ENCODE peak calls at places on chromosomes 5 and 9, in ten cellular contexts. S is EL, R is NCI-H345, B is midbrain, A is lung microvascular endothelial cell, L is substantia nigra, I is AG08396, O is iPS-NIHi11, Y is AG09309, V is NCI-H1694 treated with DMSO at 0.1 percent for 48 hours. Q is an unnamed sample.

GRCh38 chr9:109331353-109331752 is 10.5 kb upstream of the EPB41L4B start:
- DNase-seq in A (no peak), V (no peak), B (peak; percentile 66), O (no peak), Y (no peak), I (no peak), R (no peak), L (peak; percentile 40), S (peak; percentile 37), Q (no peak)

GRCh38 chr9:138009456-138010273 is 132.1 kb downstream of the CACNA1B start:
- DNase-seq in V (no peak), R (no peak), O (no peak), L (no peak), S (no peak), Y (no peak), B (no peak), I (no peak), A (no peak), Q (no peak)

GRCh38 chr9:113609562-113610318 is 146.2 kb downstream of the RGS3 start:
- DNase-seq in O (peak; percentile 52), V (no peak), S (no peak), R (no peak), B (peak; percentile 10), Y (no peak), I (peak; percentile 63), L (peak; percentile 48), A (peak; percentile 95), Q (no peak)

GRCh38 chr5:102715405-102715804 is 39.7 kb upstream of the PAM start:
- DNase-seq in B (no peak), S (peak; percentile 90), V (no peak), I (peak; percentile 39), O (no peak), Y (peak; percentile 64), A (peak; percentile 68), L (no peak), R (no peak), Q (no peak)

GRCh38 chr5:135834639-135835529 is at the start of gene SLC25A48:
- DNase-seq in O (peak; percentile 88), B (peak; percentile 71), R (peak; percentile 89), Y (no peak), A (no peak), L (peak; percentile 61), V (peak; percentile 53), S (peak; percentile 48), I (no peak), Q (no peak)

GRCh38 chr5:67536892-67537291 is 340.3 kb upstream of the CD180 start:
- DNase-seq in V (no peak), Y (no peak), L (no peak), B (no peak), A (no peak), R (no peak), I (no peak), O (no peak), S (no peak), Q (no peak)

GRCh38 chr5:73189816-73190451 is 16.9 kb downstream of the TMEM174 start:
- DNase-seq in B (peak; percentile 35), L (no peak), V (no peak), Y (peak; percentile 41), S (peak; percentile 50), O (no peak), A (no peak), I (peak; percentile 55), R (peak; percentile 21), Q (no peak)

GRCh38 chr9:35923927-35924763 is 14.9 kb downstream of the SPAAR start:
- DNase-seq in L (no peak), O (no peak), A (peak; percentile 82), I (peak; percentile 75), S (peak; percentile 93), B (no peak), V (no peak), Y (peak; percentile 87), R (no peak), Q (no peak)

GRCh38 chr5:86979801-86980510 is 287.7 kb upstream of the RASA1 start:
- DNase-seq in I (peak; percentile 10), O (peak; percentile 8), V (no peak), Y (peak; percentile 83), S (peak; percentile 91), A (peak; percentile 71), B (no peak), R (no peak), L (no peak), Q (no peak)

Q was measured in effector memory CD8-positive, alpha-beta T cell.